ENCODE peak calls at places on chromosomes 1 and 21, in four cellular contexts. One of them, this sample, is unnamed.

GRCh38 chr1:38997901-38998190 is 6.8 kb downstream of the AKIRIN1 start:
- DNase-seq in IMR-90: no peak
- DNase-seq in sigmoid colon: no peak
- DNase-seq in stomach: no peak
- DNase-seq in this sample: no peak

GRCh38 chr1:232624892-232625291 is 5.0 kb downstream of the SIPA1L2 start:
- DNase-seq in sigmoid colon: no peak
- DNase-seq in IMR-90: no peak
- DNase-seq in stomach: no peak
- DNase-seq in this sample: no peak

GRCh38 chr1:214983126-214983869 is 99.2 kb upstream of the KCNK2 start:
- DNase-seq in stomach: no peak
- DNase-seq in IMR-90: peak; percentile 80
- DNase-seq in sigmoid colon: no peak
- DNase-seq in this sample: no peak

GRCh38 chr1:100713636-100714035 is 5.9 kb upstream of the VCAM1 start:
- DNase-seq in sigmoid colon: no peak
- DNase-seq in IMR-90: no peak
- DNase-seq in stomach: no peak
- DNase-seq in this sample: no peak

GRCh38 chr1:187445066-187445465 is 616.3 kb downstream of the PLA2G4A start:
- DNase-seq in sigmoid colon: no peak
- DNase-seq in IMR-90: peak; percentile 12
- DNase-seq in stomach: no peak
- DNase-seq in this sample: no peak

GRCh38 chr1:225940385-225941151 is 452 bp downstream of the LEFTY2 start:
- DNase-seq in stomach: no peak
- DNase-seq in IMR-90: no peak
- DNase-seq in sigmoid colon: no peak
- DNase-seq in this sample: no peak

GRCh38 chr1:171585715-171586114 is 36.3 kb upstream of the MYOCOS start:
- DNase-seq in IMR-90: no peak
- DNase-seq in sigmoid colon: no peak
- DNase-seq in stomach: no peak
- DNase-seq in this sample: no peak

GRCh38 chr1:2228684-2229031 is 539 bp downstream of the SKI start:
- DNase-seq in IMR-90: no peak
- DNase-seq in sigmoid colon: no peak
- DNase-seq in stomach: peak; percentile 53
- DNase-seq in this sample: no peak

GRCh38 chr1:79441243-79441642 is 434.7 kb upstream of the ADGRL4 start:
- DNase-seq in sigmoid colon: no peak
- DNase-seq in IMR-90: no peak
- DNase-seq in stomach: no peak
- DNase-seq in this sample: no peak

GRCh38 chr1:143718524-143718923 is 253.3 kb downstream of the FAM72C start:
- DNase-seq in IMR-90: no peak
- DNase-seq in stomach: no peak
- DNase-seq in sigmoid colon: no peak
- DNase-seq in this sample: no peak

GRCh38 chr1:43952731-43953350 is 6.1 kb downstream of the IPO13 start:
- DNase-seq in sigmoid colon: no peak
- DNase-seq in stomach: no peak
- DNase-seq in IMR-90: no peak
- DNase-seq in this sample: no peak

GRCh38 chr1:206809504-206810084 is 37.3 kb upstream of the IL10 start:
- DNase-seq in IMR-90: peak; percentile 45
- DNase-seq in sigmoid colon: no peak
- DNase-seq in stomach: peak; percentile 50
- DNase-seq in this sample: no peak

GRCh38 chr21:42313501-42313969 is 1.7 kb downstream of the TFF3 start:
- DNase-seq in IMR-90: no peak
- DNase-seq in stomach: peak; percentile 53
- DNase-seq in sigmoid colon: no peak
- DNase-seq in this sample: no peak

GRCh38 chr1:226624526-226624925 is 76.0 kb downstream of the STUM start:
- DNase-seq in sigmoid colon: peak; percentile 54
- DNase-seq in IMR-90: peak; percentile 46
- DNase-seq in stomach: no peak
- DNase-seq in this sample: peak; percentile 84

GRCh38 chr1:36096500-36097412 is 8.1 kb downstream of the ADPRS start:
- DNase-seq in IMR-90: peak; percentile 5
- DNase-seq in stomach: no peak
- DNase-seq in sigmoid colon: no peak
- DNase-seq in this sample: no peak

GRCh38 chr1:36867575-36867974 is 166.7 kb downstream of the GRIK3 start:
- DNase-seq in stomach: no peak
- DNase-seq in sigmoid colon: no peak
- DNase-seq in IMR-90: no peak
- DNase-seq in this sample: no peak

GRCh38 chr21:44850905-44851657 is 22.4 kb downstream of the PTTG1IP start:
- DNase-seq in IMR-90: no peak
- DNase-seq in stomach: no peak
- DNase-seq in sigmoid colon: no peak
- DNase-seq in this sample: no peak

GRCh38 chr1:51624851-51625250 is 8.0 kb downstream of the OSBPL9 start:
- DNase-seq in IMR-90: peak; percentile 47
- DNase-seq in sigmoid colon: no peak
- DNase-seq in stomach: no peak
- DNase-seq in this sample: no peak

GRCh38 chr1:70504821-70505193 is 93.7 kb downstream of the CTH start:
- DNase-seq in stomach: no peak
- DNase-seq in IMR-90: peak; percentile 18
- DNase-seq in sigmoid colon: peak; percentile 86
- DNase-seq in this sample: no peak

GRCh38 chr1:206674745-206675175 is 9.9 kb upstream of the MAPKAPK2 start:
- DNase-seq in IMR-90: peak; percentile 100
- DNase-seq in sigmoid colon: peak; percentile 97
- DNase-seq in stomach: peak; percentile 81
- DNase-seq in this sample: peak; percentile 61

GRCh38 chr1:247294282-247294681 is 37.4 kb downstream of the ZNF496 start:
- DNase-seq in stomach: no peak
- DNase-seq in sigmoid colon: no peak
- DNase-seq in IMR-90: peak; percentile 94
- DNase-seq in this sample: no peak

GRCh38 chr1:85413169-85413568 is 51.8 kb downstream of the DDAH1 start:
- DNase-seq in sigmoid colon: no peak
- DNase-seq in IMR-90: peak; percentile 42
- DNase-seq in stomach: no peak
- DNase-seq in this sample: no peak

GRCh38 chr1:74686941-74687340 is 13.3 kb upstream of the ERICH3 start:
- DNase-seq in IMR-90: no peak
- DNase-seq in sigmoid colon: no peak
- DNase-seq in stomach: no peak
- DNase-seq in this sample: no peak

GRCh38 chr21:28018741-28019669 is 973.7 kb downstream of the LTN1 start:
- DNase-seq in sigmoid colon: no peak
- DNase-seq in IMR-90: peak; percentile 5
- DNase-seq in stomach: no peak
- DNase-seq in this sample: no peak

GRCh38 chr1:180519846-180520245 is 17.5 kb upstream of the ACBD6 start:
- DNase-seq in stomach: no peak
- DNase-seq in IMR-90: no peak
- DNase-seq in sigmoid colon: no peak
- DNase-seq in this sample: no peak

GRCh38 chr1:182163821-182164223 is 102.3 kb upstream of the ZNF648 start:
- DNase-seq in stomach: no peak
- DNase-seq in IMR-90: no peak
- DNase-seq in sigmoid colon: peak; percentile 82
- DNase-seq in this sample: peak; percentile 87

GRCh38 chr1:117060441-117061317 is 553 bp downstream of the TTF2 start:
- DNase-seq in IMR-90: peak; percentile 34
- DNase-seq in sigmoid colon: no peak
- DNase-seq in stomach: no peak
- DNase-seq in this sample: peak; percentile 30

GRCh38 chr1:117058810-117059209 is 1.3 kb upstream of the TTF2 start:
- DNase-seq in stomach: no peak
- DNase-seq in IMR-90: no peak
- DNase-seq in sigmoid colon: no peak
- DNase-seq in this sample: no peak

GRCh38 chr1:117059678-117060440 is at the start of gene TTF2:
- DNase-seq in sigmoid colon: peak; percentile 97
- DNase-seq in stomach: peak; percentile 93
- DNase-seq in IMR-90: peak; percentile 98
- DNase-seq in this sample: peak; percentile 98

GRCh38 chr1:117061986-117062415 is 1.9 kb downstream of the TTF2 start:
- DNase-seq in IMR-90: peak; percentile 88
- DNase-seq in sigmoid colon: no peak
- DNase-seq in stomach: no peak
- DNase-seq in this sample: no peak

GRCh38 chr1:117059334-117059677 is 820 bp upstream of the TTF2 start:
- DNase-seq in sigmoid colon: no peak
- DNase-seq in stomach: peak; percentile 76
- DNase-seq in IMR-90: no peak
- DNase-seq in this sample: no peak
- TF ChIP-seq POLR2A in sigmoid colon: no peak
- TF ChIP-seq POLR2A in stomach: no peak
- TF ChIP-seq POLR2A in IMR-90: no peak
- TF ChIP-seq POLR2A in this sample: no peak

GRCh38 chr21:34958040-34958439 is 91.1 kb downstream of the RUNX1 start:
- DNase-seq in IMR-90: no peak
- DNase-seq in stomach: no peak
- DNase-seq in sigmoid colon: no peak
- DNase-seq in this sample: no peak

GRCh38 chr21:34962136-34962535 is 87.0 kb downstream of the RUNX1 start:
- DNase-seq in sigmoid colon: no peak
- DNase-seq in IMR-90: no peak
- DNase-seq in stomach: no peak
- DNase-seq in this sample: no peak

GRCh38 chr21:34960672-34961071 is 88.4 kb downstream of the RUNX1 start:
- DNase-seq in IMR-90: no peak
- DNase-seq in sigmoid colon: no peak
- DNase-seq in stomach: no peak
- DNase-seq in this sample: no peak

GRCh38 chr21:34956416-34957316 is 92.4 kb downstream of the RUNX1 start:
- DNase-seq in sigmoid colon: no peak
- DNase-seq in IMR-90: no peak
- DNase-seq in stomach: no peak
- DNase-seq in this sample: no peak

DNA sequence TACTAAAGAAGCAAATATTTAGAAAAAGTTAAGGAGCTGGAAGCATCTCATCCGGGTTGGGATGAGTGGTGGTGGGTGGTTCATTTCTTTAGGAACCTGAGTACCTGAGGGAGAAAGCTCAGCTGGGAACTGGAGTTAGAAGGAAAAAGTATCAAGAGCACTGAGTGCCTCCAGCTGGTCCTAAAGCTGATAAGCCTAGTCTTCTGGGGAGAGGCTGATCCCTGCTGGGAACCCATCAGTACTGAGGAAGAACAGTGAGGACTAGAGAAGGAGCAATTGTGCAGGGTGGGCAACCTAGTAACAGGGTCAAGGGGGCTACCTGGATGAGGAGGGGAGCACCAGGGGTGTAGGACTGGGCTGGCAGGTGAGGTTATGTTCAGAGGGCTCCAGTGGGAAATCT is 89.5 kb downstream of the RUNX1 start:
- DNase-seq in IMR-90: no peak
- DNase-seq in sigmoid colon: no peak
- DNase-seq in stomach: no peak
- DNase-seq in this sample: no peak
- TF ChIP-seq POLR2A in IMR-90: no peak
- TF ChIP-seq POLR2A in sigmoid colon: no peak
- TF ChIP-seq POLR2A in stomach: no peak
- TF ChIP-seq POLR2A in this sample: no peak

GRCh38 chr1:152646656-152647055 is 16.5 kb upstream of the LCE2D start:
- DNase-seq in IMR-90: no peak
- DNase-seq in sigmoid colon: no peak
- DNase-seq in stomach: no peak
- DNase-seq in this sample: no peak
- TF ChIP-seq POLR2A in IMR-90: no peak
- TF ChIP-seq POLR2A in sigmoid colon: no peak
- TF ChIP-seq POLR2A in stomach: no peak
- TF ChIP-seq POLR2A in this sample: no peak

GRCh38 chr1:167093863-167094516 is at the start of gene STYXL2:
- DNase-seq in stomach: no peak
- DNase-seq in IMR-90: no peak
- DNase-seq in sigmoid colon: no peak
- DNase-seq in this sample: no peak
- TF ChIP-seq POLR2A in stomach: no peak
- TF ChIP-seq POLR2A in IMR-90: no peak
- TF ChIP-seq POLR2A in sigmoid colon: no peak
- TF ChIP-seq POLR2A in this sample: no peak

This sample was measured in lower leg skin.